ENCODE peak calls at places on chromosomes 6 and 20, in nine cellular contexts. L is A673, H is C1 segment of cervical spinal cord, I is dorsolateral prefrontal cortex, V is cardiac fibroblast, S is aorta, G is stomach, J is left ventricle myocardium inferior, Y is AG20443. N is an unnamed sample.

GRCh38 chr6:13496508-13497180 is 9.2 kb upstream of the GFOD1 start:
- DNase-seq in L (no peak), H (no peak), I (no peak), V (peak; percentile 38), S (no peak), G (no peak), J (no peak), Y (no peak), N (no peak)

GRCh38 chr6:110020888-110021287 is 42.8 kb downstream of the GPR6 start:
- DNase-seq in L (no peak), H (no peak), I (no peak), V (no peak), S (no peak), G (no peak), J (no peak), Y (no peak), N (no peak)

GRCh38 chr6:7996538-7997225 is 67.5 kb downstream of the BLOC1S5 start:
- DNase-seq in L (peak; percentile 44), H (no peak), I (no peak), V (peak; percentile 89), S (no peak), G (no peak), J (no peak), Y (peak; percentile 31), N (no peak)

GRCh38 chr6:109071125-109071917 is 23.3 kb downstream of the SESN1 start:
- DNase-seq in L (no peak), H (no peak), I (no peak), V (peak; percentile 22), S (no peak), G (no peak), J (no peak), Y (no peak), N (no peak)

GRCh38 chr6:138278326-138278725 is 60.0 kb upstream of the PBOV1 start:
- DNase-seq in L (peak; percentile 63), H (no peak), I (peak; percentile 71), V (peak; percentile 47), S (no peak), G (no peak), J (no peak), Y (peak; percentile 69), N (no peak)

GRCh38 chr6:47653706-47654105 is 44.7 kb upstream of the ADGRF4 start:
- DNase-seq in L (no peak), H (no peak), I (no peak), V (no peak), S (no peak), G (no peak), J (no peak), Y (no peak), N (peak; percentile 35)

GRCh38 chr6:129314575-129314974 is 395.4 kb downstream of the ARHGAP18 start:
- DNase-seq in L (no peak), H (no peak), I (peak; percentile 50), V (no peak), S (no peak), G (no peak), J (peak; percentile 38), Y (no peak), N (no peak)

GRCh38 chr6:22682979-22683378 is 113.6 kb downstream of the HDGFL1 start:
- DNase-seq in L (no peak), H (no peak), I (no peak), V (no peak), S (no peak), G (no peak), J (no peak), Y (no peak), N (no peak)

GRCh38 chr6:28315628-28316027 is 20.3 kb downstream of the ZSCAN31 start:
- DNase-seq in L (peak; percentile 48), H (no peak), I (no peak), V (no peak), S (no peak), G (no peak), J (no peak), Y (no peak), N (no peak)

GRCh38 chr6:110542311-110543024 is 66.1 kb upstream of the SLC22A16 start:
- DNase-seq in L (no peak), H (peak; percentile 40), I (peak; percentile 71), V (no peak), S (no peak), G (no peak), J (peak; percentile 66), Y (no peak), N (no peak)

GRCh38 chr20:41031243-41031619 is 2.6 kb downstream of the TOP1 start:
- DNase-seq in L (no peak), H (no peak), I (no peak), V (no peak), S (no peak), G (no peak), J (no peak), Y (no peak), N (no peak)

GRCh38 chr6:135962731-135963130 is 111.2 kb downstream of the PDE7B start:
- DNase-seq in L (no peak), H (no peak), I (no peak), V (peak; percentile 82), S (no peak), G (no peak), J (no peak), Y (peak; percentile 78), N (no peak)

GRCh38 chr6:160238786-160239751 is 19.6 kb downstream of the SLC22A2 start:
- DNase-seq in L (no peak), H (no peak), I (no peak), V (peak; percentile 29), S (no peak), G (no peak), J (no peak), Y (no peak), N (peak; percentile 57)

GRCh38 chr6:107660839-107661238 is 163.3 kb downstream of the SCML4 start:
- DNase-seq in L (no peak), H (no peak), I (no peak), V (no peak), S (no peak), G (no peak), J (no peak), Y (no peak), N (no peak)

GRCh38 chr6:36911946-36912555 is 26.3 kb downstream of the C6orf89 start:
- DNase-seq in L (no peak), H (no peak), I (no peak), V (no peak), S (no peak), G (no peak), J (no peak), Y (no peak), N (no peak)

GRCh38 chr20:10250902-10251301 is 32.3 kb downstream of the SNAP25 start:
- DNase-seq in L (no peak), H (no peak), I (no peak), V (no peak), S (no peak), G (no peak), J (no peak), Y (no peak), N (no peak)

GRCh38 chr20:4401601-4402000 is 320.1 kb upstream of the PRND start:
- DNase-seq in L (no peak), H (no peak), I (no peak), V (peak; percentile 14), S (no peak), G (no peak), J (no peak), Y (peak; percentile 44), N (no peak)

GRCh38 chr20:57281900-57282299 is 15.5 kb upstream of the BMP7 start:
- DNase-seq in L (no peak), H (no peak), I (no peak), V (no peak), S (no peak), G (no peak), J (no peak), Y (no peak), N (no peak)

GRCh38 chr6:111480988-111481830 is 1.8 kb downstream of the REV3L start:
- DNase-seq in L (no peak), H (no peak), I (no peak), V (no peak), S (no peak), G (no peak), J (no peak), Y (no peak), N (no peak)

GRCh38 chr6:119343573-119344146 is 5.9 kb downstream of the MAN1A1 start:
- DNase-seq in L (no peak), H (no peak), I (no peak), V (no peak), S (no peak), G (no peak), J (no peak), Y (no peak), N (no peak)

GRCh38 chr20:24084281-24084680 is 95.7 kb upstream of the GGTLC1 start:
- DNase-seq in L (no peak), H (no peak), I (no peak), V (no peak), S (no peak), G (no peak), J (no peak), Y (no peak), N (no peak)

GRCh38 chr6:131451330-131452195 is 121.5 kb upstream of the ARG1 start:
- DNase-seq in L (peak; percentile 58), H (no peak), I (no peak), V (no peak), S (no peak), G (no peak), J (no peak), Y (no peak), N (no peak)

GRCh38 chr6:113082691-113083090 is 735.6 kb downstream of the RFPL4B start:
- DNase-seq in L (peak; percentile 76), H (no peak), I (no peak), V (peak; percentile 60), S (no peak), G (no peak), J (no peak), Y (peak; percentile 27), N (no peak)

GRCh38 chr6:134414793-134415192 is 96.9 kb upstream of the SGK1 start:
- DNase-seq in L (no peak), H (no peak), I (no peak), V (no peak), S (no peak), G (no peak), J (no peak), Y (no peak), N (no peak)

GRCh38 chr20:2261105-2261504 is 34.7 kb upstream of the TGM3 start:
- DNase-seq in L (no peak), H (no peak), I (no peak), V (no peak), S (no peak), G (no peak), J (no peak), Y (no peak), N (peak; percentile 83)

GRCh38 chr6:33590531-33591198 is 10.6 kb upstream of the BAK1 start:
- DNase-seq in L (no peak), H (no peak), I (no peak), V (peak; percentile 27), S (no peak), G (peak; percentile 51), J (no peak), Y (peak; percentile 67), N (peak; percentile 67)

GRCh38 chr20:542777-543368 is 717 bp downstream of the CSNK2A1 start:
- DNase-seq in L (peak; percentile 32), H (peak; percentile 27), I (no peak), V (no peak), S (no peak), G (peak; percentile 27), J (no peak), Y (no peak), N (peak; percentile 55)

GRCh38 chr6:111549744-111550143 is 55.9 kb downstream of the TRAF3IP2 start:
- DNase-seq in L (no peak), H (no peak), I (no peak), V (no peak), S (no peak), G (no peak), J (no peak), Y (no peak), N (no peak)

GRCh38 chr6:14729186-14729871 is 516.5 kb upstream of the JARID2 start:
- DNase-seq in L (no peak), H (no peak), I (no peak), V (no peak), S (no peak), G (no peak), J (no peak), Y (no peak), N (no peak)

N was measured in left colon.